ENCODE peak calls at places on chromosomes 16 and 17, in ten cellular contexts. T, L, S, Q, O, G, C, X, U and A are unnamed samples.

GRCh38 chr17:20922128-20922670 is 120.6 kb downstream of the USP22 start:
- DNase-seq in T (no peak), L (no peak), S (no peak), Q (no peak), O (peak), G (no peak), C (no peak), X (peak), U (no peak), A (peak)

GRCh38 chr16:3977376-3977775 is 96.9 kb upstream of the CREBBP start:
- DNase-seq in T (no peak), L (no peak), S (no peak), Q (no peak), O (no peak), G (no peak), C (no peak), X (no peak), U (no peak), A (no peak)

GRCh38 chr17:75508122-75508719 is 7.1 kb downstream of the CASKIN2 start:
- DNase-seq in T (no peak), L (no peak), S (no peak), Q (no peak), O (no peak), G (no peak), C (no peak), X (no peak), U (no peak), A (no peak)

GRCh38 chr17:6303664-6304063 is 131.3 kb downstream of the AIPL1 start:
- DNase-seq in T (no peak), L (no peak), S (peak), Q (no peak), O (peak), G (no peak), C (no peak), X (no peak), U (no peak), A (peak)

GRCh38 chr16:66260522-66261290 is 105.8 kb upstream of the CDH5 start:
- DNase-seq in T (no peak), L (no peak), S (no peak), Q (no peak), O (no peak), G (no peak), C (no peak), X (no peak), U (no peak), A (no peak)

GRCh38 chr17:59669411-59669810 is 37.8 kb downstream of the PTRH2 start:
- DNase-seq in T (no peak), L (no peak), S (no peak), Q (no peak), O (no peak), G (no peak), C (no peak), X (no peak), U (no peak), A (no peak)

GRCh38 chr16:986925-987581 is 5.5 kb downstream of the SOX8 start:
- DNase-seq in T (peak), L (no peak), S (no peak), Q (no peak), O (no peak), G (no peak), C (no peak), X (no peak), U (no peak), A (no peak)

GRCh38 chr17:41695954-41696720 is 7.5 kb downstream of the EIF1 start:
- DNase-seq in T (peak), L (peak), S (no peak), Q (peak), O (peak), G (no peak), C (peak), X (peak), U (peak), A (peak)

GRCh38 chr17:74566132-74566753 is 1.1 kb downstream of the CD300H start:
- DNase-seq in T (peak), L (no peak), S (peak), Q (peak), O (peak), G (no peak), C (no peak), X (peak), U (peak), A (peak)

GRCh38 chr16:27816561-27816960 is 247.0 kb downstream of the GSG1L start:
- DNase-seq in T (peak), L (no peak), S (no peak), Q (no peak), O (no peak), G (no peak), C (no peak), X (no peak), U (no peak), A (no peak)

GRCh38 chr17:16477255-16477654 is 14.7 kb downstream of the LRRC75A start:
- DNase-seq in T (no peak), L (no peak), S (no peak), Q (no peak), O (peak), G (peak), C (no peak), X (peak), U (no peak), A (peak)

GRCh38 chr17:10349403-10349802 is 23.4 kb downstream of the MYH13 start:
- DNase-seq in T (no peak), L (no peak), S (peak), Q (no peak), O (no peak), G (no peak), C (no peak), X (peak), U (no peak), A (peak)

GRCh38 chr17:3954086-3954485 is 10.2 kb downstream of the ATP2A3 start:
- DNase-seq in T (no peak), L (no peak), S (no peak), Q (no peak), O (no peak), G (no peak), C (no peak), X (no peak), U (no peak), A (no peak)

GRCh38 chr17:15507896-15508295 is 40.5 kb upstream of the CDRT4 start:
- DNase-seq in T (no peak), L (no peak), S (no peak), Q (no peak), O (no peak), G (no peak), C (no peak), X (no peak), U (no peak), A (no peak)

GRCh38 chr17:28001149-28001548 is 41.3 kb upstream of the NLK start:
- DNase-seq in T (no peak), L (no peak), S (no peak), Q (no peak), O (no peak), G (no peak), C (no peak), X (peak), U (no peak), A (no peak)

GRCh38 chr16:86126891-86127290 is 227.9 kb downstream of the IRF8 start:
- DNase-seq in T (no peak), L (no peak), S (no peak), Q (no peak), O (no peak), G (no peak), C (no peak), X (no peak), U (no peak), A (no peak)

GRCh38 chr17:79006001-79006400 is 3.6 kb downstream of the CANT1 start:
- DNase-seq in T (no peak), L (no peak), S (no peak), Q (no peak), O (no peak), G (no peak), C (no peak), X (no peak), U (no peak), A (no peak)

GRCh38 chr17:27808629-27809028 is 8.3 kb upstream of the NOS2 start:
- DNase-seq in T (no peak), L (no peak), S (no peak), Q (no peak), O (no peak), G (no peak), C (no peak), X (no peak), U (no peak), A (no peak)

GRCh38 chr16:89320717-89321501 is 103.4 kb downstream of the ZNF778 start:
- DNase-seq in T (peak), L (no peak), S (no peak), Q (no peak), O (peak), G (no peak), C (no peak), X (no peak), U (peak), A (peak)